ENCODE peak calls at places on chromosome 18, in ten cellular contexts. N is pons, R is brain microvascular endothelial cell, M is activated T-helper 1 cell treated with Interleukin-2 at 50 U/mL for 16 hours, G is Calu3, S is nucleus accumbens, X is nephron progenitor cell, J is mesothelial cell of epicardium, T is NCI-H510A, Q is left kidney. W is an unnamed sample.

GRCh38 chr18:60555629-60556028 is 183.1 kb upstream of the MC4R start:
- DNase-seq in J (no peak), T (peak), N (no peak), S (no peak), X (no peak), G (no peak), R (no peak), Q (no peak), M (no peak), W (no peak)

GRCh38 chr18:71784777-71785176 is 759.4 kb downstream of the CBLN2 start:
- DNase-seq in R (no peak), J (no peak), T (no peak), N (no peak), G (no peak), X (peak), Q (no peak), S (no peak), M (no peak), W (no peak)

GRCh38 chr18:73791081-73791480 is 356.6 kb downstream of the FBXO15 start:
- DNase-seq in S (no peak), N (no peak), M (no peak), T (no peak), R (no peak), Q (no peak), J (no peak), X (no peak), G (no peak), W (peak)

GRCh38 chr18:45722899-45723298 is 1.1 kb upstream of the SLC14A1 start:
- DNase-seq in S (no peak), N (peak), R (peak), G (peak), J (peak), X (peak), T (peak), M (peak), Q (peak), W (peak)

GRCh38 chr18:45541421-45541820 is 73.9 kb upstream of the SLC14A2 start:
- DNase-seq in R (no peak), T (no peak), G (no peak), N (no peak), Q (no peak), S (no peak), X (no peak), M (no peak), J (no peak), W (no peak)

GRCh38 chr18:74226156-74226555 is 65.6 kb downstream of the CYB5A start:
- DNase-seq in S (no peak), J (no peak), G (no peak), M (no peak), T (no peak), X (no peak), N (no peak), Q (no peak), R (no peak), W (no peak)

GRCh38 chr18:35728676-35729075 is 147.1 kb downstream of the GALNT1 start:
- DNase-seq in M (no peak), G (no peak), X (no peak), J (no peak), T (no peak), Q (no peak), N (no peak), R (no peak), S (no peak), W (peak)

GRCh38 chr18:41940506-41941215 is 14.4 kb upstream of the PIK3C3 start:
- DNase-seq in J (no peak), T (no peak), Q (peak), M (no peak), N (no peak), S (no peak), G (peak), R (peak), X (no peak), W (peak)

GRCh38 chr18:48990497-48991298 is 39.9 kb upstream of the SMAD7 start:
- DNase-seq in R (peak), G (peak), X (no peak), N (no peak), M (no peak), Q (no peak), S (no peak), J (no peak), T (no peak), W (no peak)

GRCh38 chr18:58522157-58522556 is 106.7 kb downstream of the ALPK2 start:
- DNase-seq in R (no peak), J (no peak), N (no peak), T (no peak), S (no peak), M (no peak), G (no peak), Q (no peak), X (no peak), W (no peak)

GRCh38 chr18:34932792-34933466 is 108.3 kb upstream of the MAPRE2 start:
- DNase-seq in X (no peak), S (no peak), G (no peak), J (no peak), R (no peak), T (no peak), N (no peak), M (no peak), Q (no peak), W (no peak)

GRCh38 chr18:22347624-22348511 is 69.8 kb downstream of the CTAGE1 start:
- DNase-seq in R (peak), S (no peak), M (no peak), J (no peak), G (peak), T (no peak), N (no peak), Q (peak), X (no peak), W (no peak)

GRCh38 chr18:56152547-56152946 is 485.8 kb downstream of the TXNL1 start:
- DNase-seq in Q (peak), G (no peak), J (no peak), R (no peak), T (no peak), X (no peak), M (no peak), N (no peak), S (no peak), W (no peak)

GRCh38 chr18:30613467-30613801 is 429.1 kb downstream of the DSC3 start:
- DNase-seq in J (no peak), Q (no peak), X (no peak), T (no peak), R (no peak), N (no peak), M (no peak), G (no peak), S (no peak), W (no peak)

GRCh38 chr18:48933578-48934399 is 17.0 kb downstream of the SMAD7 start:
- DNase-seq in M (no peak), G (no peak), Q (no peak), R (no peak), N (peak), S (no peak), T (no peak), J (no peak), X (no peak), W (no peak)

GRCh38 chr18:24534271-24534670 is 73.8 kb downstream of the HRH4 start:
- DNase-seq in T (no peak), S (no peak), R (no peak), Q (no peak), G (no peak), J (no peak), N (no peak), M (no peak), X (no peak), W (no peak)

GRCh38 chr18:31102941-31103340 is 720 bp upstream of the DSC2 start:
- DNase-seq in G (no peak), T (no peak), S (no peak), Q (no peak), R (no peak), N (no peak), M (no peak), J (no peak), X (no peak), W (no peak)

GRCh38 chr18:395481-396250 is 104.8 kb downstream of the COLEC12 start:
- DNase-seq in J (no peak), T (no peak), R (peak), N (no peak), M (no peak), G (no peak), X (no peak), Q (no peak), S (no peak), W (no peak)

GRCh38 chr18:48765053-48765452 is 185.7 kb downstream of the SMAD7 start:
- DNase-seq in R (no peak), J (no peak), X (no peak), Q (no peak), M (no peak), N (no peak), S (no peak), T (no peak), G (no peak), W (no peak)

GRCh38 chr18:31954349-31954748 is 11.4 kb upstream of the TRAPPC8 start:
- DNase-seq in S (no peak), G (peak), X (no peak), R (peak), T (no peak), M (no peak), N (no peak), Q (peak), J (no peak), W (no peak)

GRCh38 chr18:32803571-32803970 is 30.7 kb upstream of the KLHL14 start:
- DNase-seq in M (no peak), N (no peak), Q (peak), S (no peak), G (no peak), J (no peak), T (peak), R (no peak), X (peak), W (no peak)

W was measured in foreskin melanocyte.